ENCODE peak calls at places on chromosomes 4 and X, in six cellular contexts. Q is PC-3, A is heart right ventricle, L is transverse colon, Z is suprapubic skin, P is HepG2. H is an unnamed sample.
A peak's percentile ranks its signal among the peaks of the same experiment; 100 is the strongest.

GRCh38 chrX:15600071-15600470 is 689 bp downstream of the ACE2 start:
- DNase-seq in Q (no peak), A (no peak), L (no peak), Z (no peak), P (no peak), H (no peak)

GRCh38 chr4:14644568-14645282 is 357.6 kb upstream of the CPEB2 start:
- DNase-seq in Q (no peak), A (no peak), L (no peak), Z (no peak), P (no peak), H (no peak)

GRCh38 chr4:158316264-158316663 is 106.0 kb downstream of the TMEM144 start:
- DNase-seq in Q (no peak), A (no peak), L (no peak), Z (no peak), P (no peak), H (no peak)

GRCh38 chr4:152016325-152016665 is 255.5 kb upstream of the GATB start:
- DNase-seq in Q (no peak), A (no peak), L (no peak), Z (no peak), P (no peak), H (no peak)

GRCh38 chrX:9416562-9417319 is 48.1 kb upstream of the TBL1X start:
- DNase-seq in Q (peak; percentile 54), A (no peak), L (no peak), Z (no peak), P (no peak), H (no peak)

GRCh38 chrX:119579414-119579813 is 5.1 kb downstream of the UBE2A start:
- DNase-seq in Q (no peak), A (no peak), L (no peak), Z (no peak), P (no peak), H (no peak)

GRCh38 chr4:48692897-48693296 is 87.2 kb downstream of the FRYL start:
- DNase-seq in Q (no peak), A (no peak), L (no peak), Z (no peak), P (no peak), H (no peak)

GRCh38 chr4:5922556-5922955 is 29.7 kb upstream of the CRMP1 start:
- DNase-seq in Q (no peak), A (no peak), L (no peak), Z (no peak), P (no peak), H (no peak)

GRCh38 chr4:187417761-187418160 is 577.8 kb upstream of the ZFP42 start:
- DNase-seq in Q (no peak), A (no peak), L (no peak), Z (no peak), P (no peak), H (no peak)

GRCh38 chr4:137934046-137934445 is 308.1 kb downstream of the SLC7A11 start:
- DNase-seq in Q (no peak), A (no peak), L (no peak), Z (no peak), P (no peak), H (no peak)

GRCh38 chr4:8285143-8285975 is 15.8 kb downstream of the HTRA3 start:
- DNase-seq in Q (no peak), A (no peak), L (no peak), Z (peak; percentile 28), P (no peak), H (no peak)

GRCh38 chrX:69153060-69153730 is 12.1 kb downstream of the PJA1 start:
- DNase-seq in Q (no peak), A (no peak), L (no peak), Z (no peak), P (peak; percentile 34), H (no peak)

GRCh38 chr4:153154010-153154975 is 50.0 kb upstream of the TRIM2 start:
- DNase-seq in Q (peak; percentile 51), A (no peak), L (peak; percentile 50), Z (no peak), P (no peak), H (no peak)

GRCh38 chr4:145414224-145414623 is 67.4 kb upstream of the SMAD1 start:
- DNase-seq in Q (no peak), A (no peak), L (no peak), Z (no peak), P (no peak), H (no peak)

GRCh38 chrX:68694429-68695205 is 47.2 kb downstream of the STARD8 start:
- DNase-seq in Q (no peak), A (no peak), L (no peak), Z (no peak), P (no peak), H (no peak)

GRCh38 chr4:164935363-164935762 is 42.1 kb downstream of the TRIM61 start:
- DNase-seq in Q (peak; percentile 25), A (no peak), L (no peak), Z (no peak), P (peak; percentile 25), H (no peak)

GRCh38 chr4:149897784-149898183 is 82.1 kb upstream of the IQCM start:
- DNase-seq in Q (peak; percentile 18), A (no peak), L (no peak), Z (no peak), P (no peak), H (no peak)

GRCh38 chrX:23276475-23276874 is 58.2 kb upstream of the PTCHD1 start:
- DNase-seq in Q (no peak), A (no peak), L (no peak), Z (no peak), P (no peak), H (no peak)

GRCh38 chr4:91525627-91526026 is 778.1 kb upstream of the GRID2 start:
- DNase-seq in Q (no peak), A (no peak), L (peak; percentile 13), Z (no peak), P (no peak), H (no peak)

GRCh38 chrX:18995216-18995615 is 11.3 kb upstream of the PHKA2 start:
- DNase-seq in Q (peak; percentile 75), A (no peak), L (no peak), Z (no peak), P (peak; percentile 47), H (no peak)

GRCh38 chr4:33628296-33628695 is 2616.0 kb downstream of the ARAP2 start:
- DNase-seq in Q (no peak), A (no peak), L (no peak), Z (no peak), P (no peak), H (no peak)

GRCh38 chrX:40550069-40550468 is 30.7 kb upstream of the ATP6AP2 start:
- DNase-seq in Q (no peak), A (no peak), L (no peak), Z (no peak), P (no peak), H (no peak)

GRCh38 chr4:8273450-8273849 is 3.9 kb downstream of the HTRA3 start:
- DNase-seq in Q (no peak), A (no peak), L (no peak), Z (no peak), P (no peak), H (no peak)

GRCh38 chr4:56434599-56435000 is 815 bp downstream of the PPAT start:
- DNase-seq in Q (no peak), A (no peak), L (no peak), Z (no peak), P (no peak), H (no peak)

GRCh38 chr4:31349907-31350306 is 629.7 kb downstream of the PCDH7 start:
- DNase-seq in Q (no peak), A (no peak), L (no peak), Z (no peak), P (no peak), H (no peak)

GRCh38 chrX:38806054-38806389 is 4.8 kb downstream of the MID1IP1 start:
- DNase-seq in Q (no peak), A (no peak), L (no peak), Z (no peak), P (no peak), H (no peak)

GRCh38 chr4:40292313-40292759 is 42.8 kb upstream of the CHRNA9 start:
- DNase-seq in Q (peak; percentile 30), A (no peak), L (no peak), Z (no peak), P (no peak), H (no peak)

DNA sequence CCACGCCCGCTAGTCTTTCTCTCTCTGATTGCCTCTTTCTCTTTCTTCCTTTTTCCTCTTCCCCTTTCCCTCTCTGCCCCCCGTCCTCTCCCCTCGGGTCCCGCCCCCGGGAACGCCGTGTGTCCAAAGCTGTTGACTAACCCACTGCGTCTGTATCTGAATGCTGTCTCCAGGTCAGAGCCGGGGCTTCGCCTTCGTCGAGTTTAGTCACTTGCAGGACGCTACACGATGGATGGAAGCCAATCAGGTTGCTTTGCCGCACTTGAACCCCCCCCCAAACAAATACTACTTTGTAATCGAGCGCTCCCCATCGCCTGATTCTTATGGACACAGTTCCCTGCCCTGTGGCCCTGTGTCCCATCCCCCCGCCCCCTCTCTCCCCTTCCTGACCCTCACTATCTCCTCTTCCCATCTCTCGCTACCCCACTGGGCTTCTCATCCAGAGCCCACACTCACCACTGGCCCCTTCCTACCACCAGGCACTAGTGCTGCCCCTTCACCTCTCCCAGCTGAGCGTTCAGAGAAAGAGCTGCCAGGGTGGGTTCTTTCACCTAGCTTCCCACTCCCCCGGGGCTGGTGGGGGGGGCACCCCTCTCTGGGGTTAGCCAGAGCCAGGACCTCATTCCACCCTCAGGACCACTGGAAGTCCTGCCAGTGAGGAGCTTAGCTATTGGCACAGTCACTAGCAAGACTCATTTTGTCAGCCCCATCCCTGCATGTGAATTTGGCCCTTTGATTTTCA is 18.6 kb upstream of the UBA1 start:
- DNase-seq in Q (no peak), A (no peak), L (no peak), Z (peak; percentile 38), P (no peak), H (no peak)
- H3K36me3 ChIP-seq in Q (peaks cover 15% of the 10 kb centered on the region), A (peaks cover 59% of the 10 kb centered on the region), L (no peaks in the 10 kb centered on the region), Z (peaks cover 73% of the 10 kb centered on the region), P (peaks cover 30% of the 10 kb centered on the region), H (peaks cover 35% of the 10 kb centered on the region)

GRCh38 chrX:66018585-66019309 is 21.1 kb downstream of the VSIG4 start:
- DNase-seq in Q (no peak), A (no peak), L (no peak), Z (no peak), P (no peak), H (no peak)
- H3K4me1 ChIP-seq in Q (no peaks in the 10 kb centered on the region), A (no peaks in the 10 kb centered on the region), L (no peaks in the 10 kb centered on the region), Z (no peaks in the 10 kb centered on the region), P (no peaks in the 10 kb centered on the region), H (no peaks in the 10 kb centered on the region)

GRCh38 chr4:95764961-95765360 is 74.9 kb upstream of the PDHA2 start:
- DNase-seq in Q (no peak), A (no peak), L (no peak), Z (no peak), P (no peak), H (no peak)
- H3K27ac ChIP-seq in Q (no peak overlapping the region), A (no peak overlapping the region), L (no peak overlapping the region), Z (no peak overlapping the region), P (no peak overlapping the region), H (no peak overlapping the region)

GRCh38 chrX:21973321-21974010 is 33.0 kb downstream of the SMS start:
- DNase-seq in Q (peak; percentile 6), A (no peak), L (no peak), Z (no peak), P (no peak), H (no peak)

GRCh38 chrX:21975242-21975641 is 34.7 kb downstream of the SMS start:
- DNase-seq in Q (no peak), A (no peak), L (no peak), Z (no peak), P (no peak), H (no peak)

GRCh38 chrX:21975827-21976226 is 35.3 kb downstream of the SMS start:
- DNase-seq in Q (peak; percentile 66), A (no peak), L (no peak), Z (no peak), P (no peak), H (peak; percentile 31)

GRCh38 chrX:21972721-21973120 is 32.2 kb downstream of the SMS start:
- DNase-seq in Q (peak; percentile 10), A (no peak), L (no peak), Z (no peak), P (no peak), H (peak; percentile 85)

GRCh38 chrX:21974011-21974385 is 33.5 kb downstream of the SMS start:
- DNase-seq in Q (peak; percentile 85), A (no peak), L (no peak), Z (no peak), P (no peak), H (no peak)
- H3K36me3 ChIP-seq in Q (peaks cover 39% of the 10 kb centered on the region), A (peaks cover 56% of the 10 kb centered on the region), L (no peaks in the 10 kb centered on the region), Z (peaks cover 3% of the 10 kb centered on the region), P (peaks cover 3% of the 10 kb centered on the region), H (peaks cover 76% of the 10 kb centered on the region)

H was measured in SJSA1.